ENCODE peak calls at places on chromosomes 13 and 19, in eight cellular contexts. L is activated T-cell treated with anti-CD3 and anti-CD28 coated beads, Interleukin-2, amount 50 U/mL, for 72 hours; C is psoas muscle; S is HFFc6; Y is neural crest cell; K is NCI-H1417 treated with DMSO at 0.1 percent for 48 hours; A is PC-9; O is brain pericyte. R is an unnamed sample.

GRCh38 chr13:41137951-41138350 is 5.3 kb upstream of the KBTBD6 start:
- DNase-seq in C (no peak), K (no peak), O (no peak), A (no peak), Y (no peak), L (no peak), S (peak; percentile 65), R (no peak)

GRCh38 chr19:44891016-44891882 is at the start of gene TOMM40:
- DNase-seq in S (peak; percentile 100), Y (peak; percentile 98), A (no peak), L (peak; percentile 99), O (no peak), K (peak; percentile 100), C (peak; percentile 100), R (no peak)

GRCh38 chr19:14381689-14382474 is 638 bp downstream of the ADGRE5 start:
- DNase-seq in A (peak; percentile 76), O (no peak), L (peak; percentile 82), Y (no peak), C (peak; percentile 66), S (peak; percentile 33), K (no peak), R (peak; percentile 76)

GRCh38 chr13:20128459-20128927 is 32.4 kb downstream of the GJA3 start:
- DNase-seq in O (no peak), A (no peak), K (no peak), C (no peak), Y (no peak), L (peak; percentile 22), S (no peak), R (no peak)

GRCh38 chr13:75792526-75793187 is 156.5 kb downstream of the LMO7 start:
- DNase-seq in Y (no peak), L (no peak), K (no peak), A (no peak), C (no peak), S (peak; percentile 30), O (no peak), R (no peak)

GRCh38 chr13:93862259-93862658 is 617.2 kb downstream of the DCT start:
- DNase-seq in K (no peak), A (no peak), Y (no peak), O (no peak), S (peak; percentile 7), L (no peak), C (no peak), R (no peak)

GRCh38 chr19:16938211-16938610 is 49.4 kb downstream of the F2RL3 start:
- DNase-seq in A (peak; percentile 3), L (no peak), C (no peak), K (no peak), S (no peak), Y (no peak), O (no peak), R (peak; percentile 49)

GRCh38 chr19:29172302-29172701 is 40.6 kb downstream of the UQCRFS1 start:
- DNase-seq in K (no peak), O (no peak), Y (no peak), S (no peak), L (no peak), C (no peak), A (no peak), R (no peak)

GRCh38 chr19:35063940-35064818 is 22.7 kb downstream of the HPN start:
- DNase-seq in O (no peak), Y (no peak), L (no peak), C (no peak), K (no peak), A (peak; percentile 67), S (peak; percentile 75), R (no peak)

GRCh38 chr19:47351545-47351944 is 2.4 kb downstream of the DHX34 start:
- DNase-seq in C (no peak), O (no peak), L (no peak), K (no peak), A (no peak), S (peak; percentile 19), Y (no peak), R (no peak)

GRCh38 chr13:39684531-39685137 is 29.2 kb downstream of the COG6 start:
- DNase-seq in A (peak; percentile 42), S (peak; percentile 39), K (no peak), C (no peak), L (no peak), O (no peak), Y (no peak), R (no peak)

R was measured in tibial artery.